ENCODE peak calls at places on chromosomes 16 and 17, in four cellular contexts. C, K, H and D are unnamed samples. For H3K4me1, the result is how much of the 10 kb centered on the place peaks cover.

GRCh38 chr17:10349403-10349802 is 23.4 kb downstream of the MYH13 start:
- DNase-seq in C (no peak), K (no peak), H (no peak), D (no peak)

GRCh38 chr17:67588326-67588725 is 129.4 kb upstream of the NOL11 start:
- DNase-seq in C (no peak), K (no peak), H (peak), D (no peak)

GRCh38 chr17:12522336-12522735 is 143.4 kb upstream of the MYOCD start:
- DNase-seq in C (no peak), K (no peak), H (no peak), D (no peak)

GRCh38 chr16:31484491-31485171 is 1.7 kb downstream of the SLC5A2 start:
- DNase-seq in C (no peak), K (peak), H (no peak), D (peak)

GRCh38 chr16:83952587-83952939 is 477 bp upstream of the OSGIN1 start:
- DNase-seq in C (no peak), K (peak), H (no peak), D (no peak)

GRCh38 chr17:70317416-70317815 is 148.1 kb downstream of the KCNJ2 start:
- DNase-seq in C (no peak), K (no peak), H (no peak), D (no peak)

GRCh38 chr17:66702106-66702936 is 132.6 kb upstream of the CACNG5 start:
- DNase-seq in C (no peak), K (no peak), H (no peak), D (no peak)

GRCh38 chr16:30121741-30122620 is 1.0 kb downstream of the MAPK3 start:
- DNase-seq in C (peak), K (peak), H (peak), D (peak)

GRCh38 chr16:72537684-72538083 is 365.7 kb upstream of the PMFBP1 start:
- DNase-seq in C (no peak), K (no peak), H (no peak), D (no peak)

GRCh38 chr17:77555741-77556291 is 402.7 kb upstream of the TNRC6C start:
- DNase-seq in C (no peak), K (no peak), H (no peak), D (no peak)

GRCh38 chr16:88533945-88534641 is 36.1 kb upstream of the ZC3H18 start:
- DNase-seq in C (peak), K (peak), H (peak), D (peak)

GRCh38 chr17:45200701-45201100 is 21.0 kb upstream of the FMNL1 start:
- DNase-seq in C (peak), K (no peak), H (no peak), D (no peak)

GRCh38 chr17:9291912-9292562 is 270.7 kb downstream of the NTN1 start:
- DNase-seq in C (peak), K (peak), H (peak), D (no peak)

GRCh38 chr17:57366558-57367351 is 110.4 kb downstream of the MSI2 start:
- DNase-seq in C (peak), K (peak), H (peak), D (no peak)

GRCh38 chr17:43905400-43905984 is 1.8 kb downstream of the MPP2 start:
- DNase-seq in C (no peak), K (no peak), H (no peak), D (no peak)
- H3K4me3 ChIP-seq in C (peak), K (peak), H (no peak), D (no peak)

GRCh38 chr16:22360963-22361659 is 13.3 kb downstream of the CDR2 start:
- DNase-seq in C (no peak), K (no peak), H (no peak), D (no peak)

GRCh38 chr16:22366371-22366770 is 8.0 kb downstream of the CDR2 start:
- DNase-seq in C (no peak), K (no peak), H (no peak), D (no peak)

GRCh38 chr16:22370038-22370541 is 4.3 kb downstream of the CDR2 start:
- DNase-seq in C (no peak), K (no peak), H (no peak), D (no peak)

GRCh38 chr16:22369221-22369811 is 5.1 kb downstream of the CDR2 start:
- DNase-seq in C (no peak), K (no peak), H (no peak), D (no peak)

DNA sequence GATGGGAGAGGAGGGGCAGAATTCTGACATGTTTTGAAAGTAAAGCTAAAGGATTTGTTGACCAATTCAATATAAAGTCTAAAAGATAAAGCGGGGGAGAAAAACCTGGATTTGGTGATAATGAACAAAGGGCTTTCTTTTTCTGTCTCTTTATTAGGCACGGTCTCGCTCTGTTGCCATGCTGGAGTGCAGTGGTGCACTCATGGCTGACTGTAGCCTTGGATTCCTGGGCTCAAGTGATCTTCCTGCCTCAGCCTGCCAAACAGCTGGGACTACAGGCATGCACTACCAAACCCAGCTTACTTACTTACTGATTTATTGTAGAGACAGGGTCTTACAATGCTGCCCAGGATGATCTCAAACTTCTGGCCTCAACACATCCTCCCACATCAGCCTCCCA is 7.5 kb downstream of the CDR2 start:
- DNase-seq in C (no peak), K (no peak), H (no peak), D (no peak)
- H3K27ac ChIP-seq in C (no peak), K (no peak), H (no peak), D (no peak)

GRCh38 chr16:77807-78443 is at the start of gene MPG:
- DNase-seq in C (peak), K (peak), H (peak), D (peak)

GRCh38 chr16:76535-77272 is 1.3 kb upstream of the MPG start:
- DNase-seq in C (peak), K (peak), H (peak), D (peak)

GRCh38 chr16:79146-80054 is 1.4 kb downstream of the MPG start:
- DNase-seq in C (no peak), K (no peak), H (no peak), D (no peak)

GRCh38 chr16:77273-77806 is 685 bp upstream of the MPG start:
- DNase-seq in C (peak), K (peak), H (peak), D (peak)

GRCh38 chr16:78444-79145 is 570 bp downstream of the MPG start:
- DNase-seq in C (peak), K (no peak), H (no peak), D (no peak)
- H3K4me1 ChIP-seq in C (half or more), K (half or more), H (under half), D (under half)

DNA sequence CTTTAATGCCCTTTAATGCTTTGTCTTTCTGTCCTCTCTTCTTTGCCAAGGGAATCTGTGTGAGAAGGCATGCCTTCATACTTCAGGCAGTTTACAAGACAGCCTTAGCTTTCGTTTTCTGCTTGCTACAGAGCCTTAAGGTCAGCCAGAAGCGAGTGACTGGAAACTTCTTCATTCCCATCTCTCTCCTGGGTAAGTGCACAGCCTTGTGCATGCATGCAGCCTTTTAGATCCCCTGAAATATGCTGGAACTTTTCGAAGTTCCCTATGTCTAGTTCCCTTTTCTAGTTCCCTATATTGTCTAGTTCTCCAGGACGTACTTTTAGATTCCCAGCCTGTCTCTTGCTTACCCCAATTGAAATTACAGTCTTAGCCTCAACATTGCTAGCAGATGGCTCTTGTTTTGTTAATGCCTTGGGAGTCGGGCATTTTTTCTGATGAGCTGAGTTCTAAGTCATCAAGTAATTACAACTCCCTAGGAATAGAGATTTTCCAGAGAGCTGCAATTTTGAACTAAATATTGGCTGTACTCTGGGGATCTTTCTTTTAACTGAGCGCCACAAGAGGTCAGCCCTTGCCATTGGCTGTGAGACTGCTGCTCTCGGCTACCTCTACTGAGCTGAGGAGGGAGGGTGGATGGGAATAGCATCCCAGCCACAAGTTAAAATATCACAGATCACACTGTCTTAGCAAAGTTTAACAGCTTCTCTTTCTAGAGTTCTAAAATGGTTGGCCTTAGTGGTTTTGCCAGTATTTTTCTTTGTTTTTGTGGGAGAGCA is 22.7 kb upstream of the PPM1D start:
- DNase-seq in C (no peak), K (no peak), H (peak), D (no peak)
- H3K4me3 ChIP-seq in C (peak), K (peak), H (peak), D (peak)

DNA sequence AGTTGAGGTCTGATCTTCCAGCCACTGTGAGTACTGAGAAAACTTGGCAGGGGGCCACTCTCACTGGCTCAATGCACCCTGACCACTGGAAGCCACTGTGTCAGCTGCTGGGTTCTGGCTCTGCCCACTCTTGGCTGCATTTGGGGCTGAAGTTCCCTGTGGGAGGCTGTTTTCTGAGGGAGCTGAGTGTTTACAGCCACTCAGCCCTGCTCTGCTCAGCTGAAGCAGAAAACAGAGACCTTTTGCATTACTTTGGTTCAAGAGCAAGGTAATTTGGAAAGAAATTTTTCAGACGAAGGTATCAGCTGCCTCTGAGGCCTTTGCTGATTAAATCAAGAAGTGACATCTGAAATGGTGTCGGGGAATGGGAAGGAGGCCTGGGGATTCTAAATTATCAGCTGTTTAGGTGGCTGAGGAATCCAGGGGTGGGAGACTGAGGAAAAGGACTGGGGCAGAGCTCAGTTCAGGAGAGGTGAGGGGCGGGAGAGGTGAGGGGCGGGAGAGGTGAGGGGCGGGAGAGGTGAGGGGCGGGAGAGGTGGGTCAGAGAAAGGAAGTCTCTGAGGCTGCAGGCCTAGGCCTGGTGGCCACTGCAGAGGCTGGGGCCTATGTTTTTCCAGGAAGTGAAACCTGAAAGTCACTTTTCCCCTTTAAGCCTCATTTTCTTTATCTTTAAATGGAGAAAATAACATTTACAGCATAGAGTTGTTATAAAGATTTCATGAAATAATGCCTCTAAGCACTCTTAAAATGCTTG is at the start of gene ACSM5:
- DNase-seq in C (peak), K (peak), H (peak), D (no peak)
- H3K27ac ChIP-seq in C (no peak), K (peak), H (no peak), D (no peak)

DNA sequence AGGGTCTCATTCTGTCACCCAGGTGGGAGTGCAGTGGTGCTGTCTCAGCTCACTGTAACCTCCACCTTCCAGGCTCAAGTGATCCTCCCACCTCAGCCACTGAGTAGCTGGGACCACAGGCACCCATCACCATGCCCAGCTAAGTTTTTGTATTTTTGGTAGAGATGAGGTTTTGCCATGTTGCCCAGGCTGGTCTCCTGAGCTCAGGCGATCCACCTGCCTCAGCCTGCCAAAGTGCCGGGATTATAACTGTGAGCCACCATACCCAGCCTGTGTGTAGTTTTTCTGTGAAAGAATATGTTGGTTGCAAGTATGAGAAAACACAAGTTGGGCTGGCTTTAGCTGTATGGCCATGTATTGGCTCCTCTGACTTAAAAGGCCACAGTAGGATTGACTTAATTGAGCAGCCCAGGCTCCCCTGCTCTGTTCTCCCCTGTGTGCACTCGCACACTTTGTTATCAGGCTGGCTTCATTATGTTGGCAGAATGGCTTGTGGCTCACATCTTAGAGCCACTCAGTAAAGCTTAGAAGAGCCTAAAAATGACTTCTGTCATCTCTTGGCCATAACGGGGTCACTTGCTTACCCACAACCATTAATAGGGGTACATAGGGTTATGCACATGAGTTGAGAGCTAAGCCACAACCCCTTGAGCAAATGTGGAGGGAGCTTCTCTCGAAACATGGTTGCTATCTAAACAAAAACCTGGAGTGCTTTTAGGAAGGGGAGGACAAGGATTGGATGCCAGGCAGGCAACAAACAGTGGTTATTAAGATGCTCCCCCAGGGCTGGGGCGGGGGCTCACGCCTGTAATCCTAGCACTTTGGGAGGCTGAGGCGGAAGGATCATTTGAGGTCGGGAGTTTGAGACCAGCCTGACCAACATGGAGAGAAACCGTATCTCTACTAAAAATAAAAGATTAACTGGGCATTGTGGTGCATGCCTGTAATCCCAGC is 6.1 kb downstream of the HAPSTR1 start:
- DNase-seq in C (no peak), K (no peak), H (no peak), D (no peak)
- H3K4me1 ChIP-seq in C (half or more), K (half or more), H (half or more), D (half or more)

DNA sequence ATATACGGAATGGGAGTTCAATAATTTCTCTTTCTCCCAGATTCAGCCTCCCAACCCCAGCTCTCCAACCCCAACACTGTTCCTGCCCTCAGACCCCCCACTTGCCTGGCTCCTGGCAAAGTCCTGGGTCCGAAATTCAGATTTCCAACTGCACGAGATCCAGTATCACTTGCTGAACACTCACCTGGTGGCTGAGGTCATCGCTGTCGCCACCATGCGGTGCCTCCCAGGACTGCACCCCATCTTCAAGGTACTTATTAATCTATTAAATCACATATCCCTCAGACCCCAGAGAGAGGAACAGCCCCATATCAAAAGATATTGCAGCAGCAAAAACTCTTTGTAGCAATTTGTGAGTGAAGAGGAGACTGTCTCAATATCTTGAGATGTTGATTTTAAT is 5.7 kb downstream of the ALOX12 start:
- DNase-seq in C (no peak), K (no peak), H (no peak), D (no peak)
- H3K4me3 ChIP-seq in C (no peak), K (no peak), H (no peak), D (no peak)

DNA sequence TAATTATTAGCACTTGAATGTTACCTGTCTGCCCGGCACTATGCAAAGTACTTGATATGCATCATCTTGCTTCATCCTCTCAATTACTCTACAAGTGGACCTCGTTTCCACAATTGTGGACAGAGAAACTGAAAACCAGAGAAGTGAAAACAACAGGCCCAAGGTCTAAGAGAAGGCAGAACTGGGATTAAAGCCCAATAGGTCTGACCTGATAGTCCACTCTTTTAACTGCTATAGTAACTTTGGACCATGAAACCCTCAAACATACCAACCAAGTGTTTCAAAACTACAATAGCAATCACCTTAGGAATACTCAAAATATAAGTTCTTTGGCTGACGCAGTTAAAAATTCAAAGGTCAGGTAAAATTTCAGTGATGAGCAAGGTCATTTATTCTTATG is 7.3 kb downstream of the STAT3 start:
- DNase-seq in C (no peak), K (no peak), H (no peak), D (no peak)
- H3K27ac ChIP-seq in C (peak), K (no peak), H (peak), D (no peak)